ENCODE peak calls at places on chromosomes 4 and X, in seven cellular contexts. M is AG04450, Q is AG09319, X is AG10803, N is foreskin fibroblast, A is fibroblast of the aortic adventitia, L is GM10248. T is an unnamed sample.

GRCh38 chr4:94452476-94453300 is 946 bp downstream of the PDLIM5 start:
- DNase-seq in M (peak), Q (peak), X (peak), N (peak), A (peak), L (peak), T (peak)

GRCh38 chrX:9745417-9746115 is 20.1 kb downstream of the GPR143 start:
- DNase-seq in M (no peak), Q (no peak), X (no peak), N (no peak), A (peak), L (no peak), T (peak)

GRCh38 chr4:173014113-173014558 is 154.5 kb upstream of the GALNT7 start:
- DNase-seq in M (no peak), Q (no peak), X (no peak), N (peak), A (peak), L (no peak), T (no peak)

GRCh38 chr4:109315818-109316217 is 13.4 kb upstream of the COL25A1 start:
- DNase-seq in M (no peak), Q (no peak), X (no peak), N (peak), A (no peak), L (no peak), T (no peak)

GRCh38 chrX:110421499-110422455 is 63.1 kb downstream of the RTL9 start:
- DNase-seq in M (no peak), Q (no peak), X (no peak), N (no peak), A (peak), L (no peak), T (no peak)

GRCh38 chr4:26509681-26510333 is 19.5 kb upstream of the CCKAR start:
- DNase-seq in M (no peak), Q (no peak), X (peak), N (peak), A (peak), L (no peak), T (no peak)

GRCh38 chrX:95076449-95076848 is 1402.4 kb downstream of the FAM133A start:
- DNase-seq in M (no peak), Q (no peak), X (peak), N (peak), A (peak), L (no peak), T (peak)

GRCh38 chrX:69424161-69424560 is 80.0 kb upstream of the NALF2 start:
- DNase-seq in M (no peak), Q (no peak), X (peak), N (peak), A (peak), L (no peak), T (no peak)

GRCh38 chr4:100876546-100876945 is 358.7 kb upstream of the EMCN start:
- DNase-seq in M (no peak), Q (no peak), X (no peak), N (no peak), A (no peak), L (no peak), T (no peak)

DNA sequence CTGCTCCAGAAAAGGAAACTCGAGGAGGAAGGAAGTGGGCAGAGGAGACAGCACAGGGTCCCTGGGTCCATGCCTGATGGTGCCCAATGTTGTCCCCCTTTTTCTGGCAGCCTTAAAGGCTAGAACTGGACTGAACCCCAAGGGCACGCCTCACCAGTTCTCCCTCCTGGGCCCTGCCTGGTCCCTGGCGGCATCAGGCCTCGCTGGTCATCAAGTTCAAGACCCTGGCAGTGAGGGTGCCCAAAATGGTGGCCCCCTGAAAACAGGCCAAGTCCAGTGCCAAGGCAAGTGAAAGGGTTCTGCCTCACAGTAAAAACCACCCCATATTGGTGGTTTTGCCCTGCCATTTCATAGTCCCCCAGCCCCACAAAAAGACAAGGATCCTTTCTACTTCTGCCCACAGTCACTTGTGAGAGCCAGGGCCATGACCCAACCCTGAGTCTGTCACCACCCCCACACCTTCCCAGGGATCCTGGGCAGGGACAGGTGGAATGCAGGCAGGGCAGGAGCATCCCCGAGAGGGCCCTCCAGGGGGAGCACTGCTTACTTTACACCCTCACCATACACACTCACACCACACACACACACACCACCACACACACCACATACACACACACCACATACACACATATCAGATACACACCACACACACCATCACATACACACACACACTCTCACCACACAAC is 107.6 kb downstream of the DCTD start:
- DNase-seq in M (no peak), Q (no peak), X (peak), N (no peak), A (no peak), L (no peak), T (peak)
- TF ChIP-seq CTCF in M (peak), Q (no peak), X (peak), N (no peak), A (no peak), L (peak), T (no peak)

DNA sequence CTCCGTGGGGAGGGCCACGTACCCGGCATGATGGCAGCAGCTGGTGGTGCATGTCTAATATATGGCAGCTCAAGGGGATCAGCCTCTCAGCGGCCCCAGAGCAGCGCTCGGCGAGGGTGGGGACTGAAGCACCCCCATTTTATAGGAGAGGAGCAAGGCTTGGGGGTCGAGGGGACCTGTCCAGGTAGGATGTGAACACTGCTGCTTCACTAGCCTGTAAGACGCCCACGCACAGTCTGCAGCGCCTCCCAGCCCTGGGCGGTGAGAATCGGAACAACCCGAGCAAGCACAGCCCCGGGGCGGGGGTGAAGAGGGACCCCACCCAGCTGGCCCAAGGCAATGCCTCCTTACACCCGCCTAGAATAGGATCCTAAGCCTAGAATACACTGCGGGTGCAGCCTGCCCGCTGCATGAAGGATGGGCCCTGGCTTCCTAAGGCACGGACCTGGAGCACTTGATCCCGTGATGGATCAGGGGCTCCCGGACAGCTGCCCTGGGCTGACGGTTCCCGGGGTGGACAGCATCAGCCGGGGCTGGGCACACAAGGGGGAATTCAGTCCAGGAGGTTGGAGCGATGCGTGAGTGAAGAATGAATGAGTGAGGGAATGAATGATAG is 17.6 kb downstream of the ADRA2C start:
- DNase-seq in M (no peak), Q (no peak), X (no peak), N (no peak), A (no peak), L (peak), T (peak)
- TF ChIP-seq CTCF in M (peak), Q (peak), X (peak), N (peak), A (peak), L (no peak), T (no peak)

DNA sequence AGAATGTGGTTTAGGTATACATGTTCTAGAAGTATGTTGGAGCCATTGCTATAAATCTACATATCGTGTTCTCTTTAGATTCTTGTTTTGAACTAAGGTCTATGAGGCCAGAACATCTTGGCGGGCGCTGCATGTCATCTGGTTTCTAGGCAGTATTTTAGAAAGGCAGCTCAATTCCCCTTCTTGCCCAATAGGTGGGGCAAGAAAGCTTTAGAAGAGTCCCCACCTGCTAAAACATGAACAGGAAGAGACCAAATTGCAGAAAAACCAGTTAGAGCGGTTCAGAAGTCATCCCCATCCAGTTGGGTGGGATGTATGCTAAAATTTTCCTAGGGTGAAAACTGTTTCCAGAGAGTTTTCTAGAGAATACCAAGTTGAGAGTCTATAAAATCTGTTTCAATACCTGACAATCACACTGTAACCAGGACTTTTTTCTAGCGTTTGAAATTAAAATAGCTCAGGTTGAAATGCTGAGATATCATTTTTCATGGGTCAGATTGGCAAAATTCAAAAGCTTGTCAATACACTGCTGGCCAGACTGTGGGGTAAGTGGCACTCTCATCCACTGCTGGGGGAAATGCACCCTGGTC is 17.5 kb upstream of the SH3KBP1 start:
- DNase-seq in M (no peak), Q (no peak), X (peak), N (peak), A (peak), L (peak), T (peak)
- TF ChIP-seq CTCF in M (peak), Q (peak), X (peak), N (peak), A (peak), L (peak), T (peak)

GRCh38 chr4:103996059-103996458 is 276.3 kb upstream of the TACR3 start:
- DNase-seq in M (no peak), Q (no peak), X (no peak), N (no peak), A (no peak), L (no peak), T (no peak)
- TF ChIP-seq CTCF in M (no peak), Q (no peak), X (no peak), N (no peak), A (no peak), L (peak), T (no peak)

T was measured in activated CD8-positive, alpha-beta T cell treated with anti-CD3 and anti-CD28 coated beads for 36 hours.